ENCODE peak calls at places on chromosomes 5 and 9, in eight cellular contexts. D is endodermal cell; M is astrocyte; U is iPS-NIHi11; E is COR-L47; C is activated CD4-positive, alpha-beta T cell treated with anti-CD3 and anti-CD28 coated beads for 48 hours; Y is upper lobe of right lung; S is Caco-2. Z is an unnamed sample.

GRCh38 chr5:173293817-173294672 is 34.2 kb downstream of the STC2 start:
- DNase-seq in C (peak), S (peak), M (peak), D (peak), U (peak), Y (peak), E (peak), Z (peak)

GRCh38 chr5:13115476-13115875 is 829.0 kb downstream of the DNAH5 start:
- DNase-seq in Y (no peak), U (no peak), S (no peak), D (no peak), E (no peak), C (no peak), M (peak), Z (no peak)

GRCh38 chr5:74838262-74838661 is 27.9 kb downstream of the FAM169A start:
- DNase-seq in M (no peak), E (no peak), U (no peak), S (no peak), Y (no peak), C (no peak), D (no peak), Z (no peak)

GRCh38 chr9:23730364-23730763 is 95.7 kb downstream of the ELAVL2 start:
- DNase-seq in C (no peak), E (no peak), M (no peak), Y (no peak), D (no peak), U (no peak), S (no peak), Z (no peak)

GRCh38 chr5:179060116-179061008 is at the start of gene ZNF354C:
- DNase-seq in D (peak), S (no peak), C (peak), Y (peak), M (peak), E (peak), U (peak), Z (no peak)

GRCh38 chr5:113552620-113553019 is 39.1 kb downstream of the YTHDC2 start:
- DNase-seq in E (no peak), U (no peak), Y (no peak), D (no peak), M (peak), S (no peak), C (no peak), Z (no peak)

GRCh38 chr9:113572076-113572861 is 108.7 kb downstream of the RGS3 start:
- DNase-seq in S (no peak), E (no peak), M (no peak), D (peak), U (no peak), C (no peak), Y (peak), Z (no peak)

GRCh38 chr9:27625751-27626628 is 52.7 kb upstream of the C9orf72 start:
- DNase-seq in D (no peak), U (no peak), Y (no peak), S (no peak), E (no peak), M (no peak), C (no peak), Z (no peak)

GRCh38 chr5:141880961-141881801 is 3.0 kb upstream of the PCDH1 start:
- DNase-seq in U (no peak), D (no peak), C (no peak), E (no peak), Y (no peak), M (no peak), S (no peak), Z (no peak)

GRCh38 chr9:136326061-136326776 is 1.1 kb upstream of the GPSM1 start:
- DNase-seq in Y (no peak), D (peak), C (no peak), E (no peak), M (peak), S (no peak), U (peak), Z (no peak)

GRCh38 chr5:133195250-133195649 is 143.4 kb downstream of the HSPA4 start:
- DNase-seq in D (peak), U (no peak), C (no peak), S (no peak), E (no peak), Y (no peak), M (no peak), Z (no peak)

GRCh38 chr9:92650296-92650695 is 19.6 kb downstream of the IPPK start:
- DNase-seq in S (no peak), M (no peak), Y (peak), E (no peak), U (no peak), C (no peak), D (no peak), Z (no peak)

GRCh38 chr9:38278457-38278856 is 114.0 kb upstream of the ALDH1B1 start:
- DNase-seq in Y (no peak), U (no peak), S (no peak), C (peak), E (no peak), M (no peak), D (no peak), Z (no peak)

GRCh38 chr9:88533951-88534455 is 975 bp upstream of the NXNL2 start:
- DNase-seq in E (no peak), S (peak), U (peak), D (peak), M (peak), Y (peak), C (no peak), Z (peak)

GRCh38 chr9:86977205-86977835 is 30.0 kb upstream of the GAS1 start:
- DNase-seq in C (no peak), M (peak), E (no peak), U (no peak), Y (no peak), S (no peak), D (no peak), Z (no peak)

GRCh38 chr5:142491260-142491659 is 166.4 kb upstream of the SPRY4 start:
- DNase-seq in D (peak), S (no peak), E (no peak), Y (no peak), U (no peak), M (no peak), C (no peak), Z (no peak)

GRCh38 chr5:122076023-122076422 is 2.0 kb downstream of the LOX start:
- DNase-seq in C (no peak), Y (no peak), D (no peak), S (no peak), M (peak), U (no peak), E (no peak), Z (no peak)

GRCh38 chr9:134064711-134065110 is 3.1 kb downstream of the BRD3 start:
- DNase-seq in M (no peak), S (no peak), E (no peak), C (no peak), U (peak), D (peak), Y (peak), Z (no peak)

GRCh38 chr5:122385286-122385685 is 73.2 kb downstream of the SNCAIP start:
- DNase-seq in E (no peak), D (no peak), C (no peak), S (no peak), U (no peak), M (no peak), Y (no peak), Z (no peak)

GRCh38 chr9:134319306-134320194 is 6.7 kb upstream of the RXRA start:
- DNase-seq in S (no peak), M (no peak), U (no peak), Y (peak), D (no peak), C (no peak), E (no peak), Z (no peak)

GRCh38 chr9:9747787-9748186 is 865.0 kb downstream of the PTPRD start:
- DNase-seq in M (peak), C (no peak), U (no peak), E (no peak), S (no peak), Y (no peak), D (no peak), Z (no peak)

GRCh38 chr9:132027752-132028666 is 51.7 kb downstream of the MED27 start:
- DNase-seq in M (no peak), Y (no peak), U (no peak), S (no peak), D (no peak), E (no peak), C (no peak), Z (no peak)

GRCh38 chr9:71518045-71518888 is 250.0 kb downstream of the CEMIP2 start:
- DNase-seq in M (no peak), D (no peak), E (no peak), C (no peak), Y (no peak), S (no peak), U (no peak), Z (no peak)

GRCh38 chr9:7150153-7150890 is 392.5 kb downstream of the KDM4C start:
- DNase-seq in M (no peak), C (no peak), D (no peak), U (no peak), Y (no peak), E (no peak), S (no peak), Z (peak)

GRCh38 chr9:76269789-76270188 is 124.4 kb downstream of the RFK start:
- DNase-seq in Y (no peak), C (no peak), U (no peak), S (no peak), E (no peak), M (peak), D (no peak), Z (no peak)

GRCh38 chr9:77392328-77392727 is 215.0 kb downstream of the VPS13A start:
- DNase-seq in C (no peak), Y (no peak), D (no peak), S (no peak), E (no peak), M (no peak), U (no peak), Z (no peak)

GRCh38 chr5:66717455-66718373 is 121.5 kb downstream of the MAST4 start:
- DNase-seq in C (no peak), Y (no peak), S (no peak), D (no peak), U (no peak), E (peak), M (no peak), Z (no peak)

GRCh38 chr5:134027203-134027582 is 22.4 kb upstream of the VDAC1 start:
- DNase-seq in E (no peak), S (no peak), U (no peak), Y (no peak), M (no peak), D (peak), C (no peak), Z (no peak)

GRCh38 chr5:179276838-179277395 is 68.3 kb downstream of the ADAMTS2 start:
- DNase-seq in E (no peak), M (no peak), Y (no peak), S (no peak), C (no peak), U (peak), D (no peak), Z (peak)

GRCh38 chr5:173329370-173330150 is 1.3 kb upstream of the STC2 start:
- DNase-seq in Y (no peak), S (peak), C (peak), E (peak), M (no peak), U (peak), D (peak), Z (peak)

GRCh38 chr5:126961702-126962101 is 68.7 kb downstream of the MARCHF3 start:
- DNase-seq in E (peak), D (no peak), Y (no peak), U (no peak), S (no peak), C (no peak), M (no peak), Z (peak)

GRCh38 chr5:114782217-114782616 is 387.5 kb downstream of the TRIM36 start:
- DNase-seq in C (no peak), Y (no peak), S (no peak), E (no peak), U (no peak), D (no peak), M (no peak), Z (no peak)

GRCh38 chr5:100900142-100900795 is 2.8 kb downstream of the ST8SIA4 start:
- DNase-seq in S (peak), E (peak), M (peak), Y (peak), D (peak), C (peak), U (peak), Z (peak)

GRCh38 chr9:106738109-106738508 is 124.9 kb upstream of the ZNF462 start:
- DNase-seq in C (no peak), E (no peak), U (no peak), Y (no peak), M (no peak), S (no peak), D (no peak), Z (no peak)

GRCh38 chr5:134563962-134564361 is 38.5 kb downstream of the JADE2 start:
- DNase-seq in U (no peak), S (no peak), Y (no peak), M (no peak), E (no peak), D (no peak), C (no peak), Z (no peak)

GRCh38 chr5:14591548-14591947 is 10.0 kb downstream of the OTULINL start:
- DNase-seq in Y (no peak), C (no peak), E (no peak), D (no peak), S (no peak), U (no peak), M (peak), Z (no peak)

GRCh38 chr5:97636766-97637165 is 453.7 kb upstream of the RIOK2 start:
- DNase-seq in M (no peak), E (no peak), D (no peak), U (no peak), C (no peak), S (no peak), Y (no peak), Z (no peak)

Z was measured in NB4.